ENCODE peak calls at places on chromosomes 2 and 18, in six cellular contexts. U is OCI-LY7, W is esophagus squamous epithelium, A is lower lobe of right lung, X is brain microvascular endothelial cell, Z is right atrium auricular region. I is an unnamed sample. For H3K36me3, the result is how much of the 10 kb centered on the place peaks cover.

GRCh38 chr18:10113156-10114022 is 199.6 kb downstream of the VAPA start:
- DNase-seq in U (no peak), W (no peak), A (no peak), X (no peak), Z (no peak), I (no peak)

GRCh38 chr18:63290456-63291200 is 28.9 kb downstream of the BCL2 start:
- DNase-seq in U (no peak), W (no peak), A (no peak), X (no peak), Z (peak), I (no peak)

GRCh38 chr2:37623409-37623808 is 48.0 kb downstream of the CDC42EP3 start:
- DNase-seq in U (no peak), W (no peak), A (no peak), X (no peak), Z (no peak), I (no peak)

GRCh38 chr2:233466991-233467603 is 99.5 kb downstream of the USP40 start:
- DNase-seq in U (no peak), W (no peak), A (peak), X (no peak), Z (no peak), I (no peak)

GRCh38 chr2:64945973-64946736 is 43.0 kb upstream of the SLC1A4 start:
- DNase-seq in U (peak), W (peak), A (peak), X (peak), Z (no peak), I (no peak)

GRCh38 chr2:82998770-82999169 is 1460.3 kb downstream of the SUCLG1 start:
- DNase-seq in U (no peak), W (no peak), A (no peak), X (no peak), Z (no peak), I (no peak)

GRCh38 chr2:2704380-2705093 is 373.5 kb upstream of the MYT1L start:
- DNase-seq in U (no peak), W (no peak), A (no peak), X (no peak), Z (no peak), I (no peak)

GRCh38 chr18:61742555-61743429 is 150.0 kb downstream of the RNF152 start:
- DNase-seq in U (no peak), W (no peak), A (no peak), X (no peak), Z (no peak), I (no peak)

GRCh38 chr2:25236736-25237135 is 68.4 kb upstream of the POMC start:
- DNase-seq in U (no peak), W (no peak), A (no peak), X (no peak), Z (no peak), I (no peak)
- H3K36me3 ChIP-seq in U (under half), W (half or more), A (half or more), X (under half), Z (half or more), I (under half)

GRCh38 chr2:126777620-126777978 is 121.1 kb upstream of the TEX51 start:
- DNase-seq in U (no peak), W (no peak), A (no peak), X (no peak), Z (no peak), I (no peak)
- TF ChIP-seq CTCF in U (peak), W (no peak), A (no peak), X (no peak), Z (no peak), I (no peak)

DNA sequence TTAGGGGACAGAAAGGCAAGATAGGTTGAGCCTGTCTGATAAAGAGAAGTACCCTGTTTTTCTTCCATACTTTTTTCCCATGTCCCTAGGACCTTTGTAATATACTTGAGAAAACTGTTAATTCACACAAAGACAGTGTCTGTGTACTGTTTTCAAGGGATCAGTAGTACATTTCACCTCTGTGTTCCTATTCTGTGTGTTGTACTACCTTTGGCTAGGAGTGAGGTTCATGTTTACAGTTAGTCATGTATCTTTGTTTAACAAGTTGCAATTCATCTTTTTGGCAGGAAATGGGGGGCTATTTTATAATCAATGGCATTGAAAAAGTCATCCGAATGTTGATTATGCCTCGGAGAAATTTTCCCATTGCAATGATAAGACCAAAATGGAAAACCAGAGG is 6.7 kb downstream of the POLR1B start:
- DNase-seq in U (no peak), W (no peak), A (no peak), X (no peak), Z (no peak), I (no peak)
- H3K36me3 ChIP-seq in U (half or more), W (half or more), A (half or more), X (under half), Z (half or more), I (under half)

GRCh38 chr2:230798769-230799399 is 65.9 kb upstream of the ITM2C start:
- DNase-seq in U (peak), W (no peak), A (no peak), X (peak), Z (no peak), I (no peak)
- TF ChIP-seq CTCF in U (peak), W (peak), A (peak), X (peak), Z (peak), I (peak)

GRCh38 chr2:99404039-99404799 is 67.0 kb downstream of the EIF5B start:
- DNase-seq in U (no peak), W (no peak), A (no peak), X (no peak), Z (no peak), I (no peak)
- H3K36me3 ChIP-seq in U (half or more), W (half or more), A (half or more), X (half or more), Z (half or more), I (under half)

GRCh38 chr18:623760-624620 is 27.2 kb downstream of the CLUL1 start:
- DNase-seq in U (peak), W (no peak), A (peak), X (peak), Z (no peak), I (peak)

GRCh38 chr18:631560-631959 is 25.9 kb upstream of the TYMS start:
- DNase-seq in U (no peak), W (no peak), A (no peak), X (no peak), Z (no peak), I (no peak)

GRCh38 chr18:634551-635045 is 22.9 kb upstream of the TYMS start:
- DNase-seq in U (no peak), W (no peak), A (no peak), X (no peak), Z (no peak), I (no peak)

GRCh38 chr18:627211-627610 is 30.2 kb upstream of the TYMS start:
- DNase-seq in U (no peak), W (no peak), A (no peak), X (no peak), Z (no peak), I (no peak)

DNA sequence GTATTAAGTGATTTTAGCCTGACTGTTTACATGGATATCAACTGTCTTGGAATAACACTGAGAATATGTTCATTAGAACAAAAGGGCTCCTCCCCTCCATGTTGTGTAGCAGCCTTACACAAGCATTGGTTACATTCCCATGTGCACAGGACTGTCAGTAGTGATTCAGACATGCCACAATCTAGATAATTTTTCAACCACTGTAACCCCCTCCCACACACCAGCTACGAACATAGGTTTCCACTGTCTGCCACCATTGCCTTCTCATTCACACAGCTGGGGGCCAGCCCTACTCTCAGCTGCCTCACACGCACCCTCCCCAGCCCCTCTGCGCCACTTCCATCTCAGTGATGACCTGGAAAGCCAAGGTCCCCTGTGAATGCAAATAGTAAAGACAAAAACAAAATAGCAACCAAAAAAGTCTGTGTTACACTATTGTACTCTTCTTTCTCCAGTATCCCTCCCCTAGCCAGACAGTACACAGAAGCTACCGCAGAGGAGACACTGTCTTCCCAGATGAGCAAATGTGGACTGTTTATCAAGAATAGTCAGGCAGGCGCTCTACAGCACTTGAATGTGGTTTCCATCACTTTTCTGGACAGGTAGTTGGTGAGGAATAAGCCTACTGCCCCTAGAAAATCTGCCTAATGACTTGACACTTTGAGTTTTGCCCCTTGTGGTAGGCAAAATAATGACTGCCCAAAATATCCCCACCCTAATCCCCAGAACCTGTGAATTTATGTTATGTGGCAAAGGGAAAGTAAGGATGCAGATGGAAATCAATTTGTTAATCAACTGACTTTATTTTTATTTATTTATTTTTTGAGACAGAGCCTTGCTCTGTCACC is 27.9 kb upstream of the TYMS start:
- DNase-seq in U (no peak), W (no peak), A (no peak), X (peak), Z (no peak), I (no peak)
- TF ChIP-seq CTCF in U (peak), W (no peak), A (no peak), X (peak), Z (no peak), I (peak)

GRCh38 chr2:86087936-86088850 is 17.5 kb downstream of the POLR1A start:
- DNase-seq in U (no peak), W (no peak), A (no peak), X (no peak), Z (peak), I (no peak)
- H3K36me3 ChIP-seq in U (half or more), W (half or more), A (half or more), X (under half), Z (half or more), I (under half)

DNA sequence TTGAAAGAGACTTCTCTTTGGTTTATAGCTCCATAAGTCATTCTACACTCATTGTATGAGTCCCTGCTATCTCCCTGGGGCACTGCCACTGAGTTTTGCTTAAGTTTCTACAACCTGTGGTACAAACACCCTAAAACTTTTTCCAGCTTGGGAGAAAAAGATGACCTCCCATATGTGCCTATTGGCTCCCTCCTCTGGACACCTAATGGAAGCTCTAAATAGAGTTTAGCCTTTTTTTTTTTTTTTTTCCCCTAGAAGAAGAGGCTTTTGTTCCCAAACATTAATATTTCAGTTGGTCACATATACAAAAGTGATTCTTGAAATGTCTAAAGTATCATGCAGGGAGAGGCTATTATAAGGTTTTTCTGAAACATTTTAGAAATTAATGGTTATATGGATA is 547.2 kb upstream of the TMEFF2 start:
- DNase-seq in U (no peak), W (no peak), A (no peak), X (no peak), Z (no peak), I (no peak)
- TF ChIP-seq CTCF in U (peak), W (no peak), A (no peak), X (peak), Z (no peak), I (peak)

GRCh38 chr2:57806449-57806968 is 240.1 kb upstream of the VRK2 start:
- DNase-seq in U (no peak), W (no peak), A (no peak), X (no peak), Z (no peak), I (no peak)

GRCh38 chr2:57804971-57805370 is 241.6 kb upstream of the VRK2 start:
- DNase-seq in U (no peak), W (no peak), A (no peak), X (no peak), Z (no peak), I (no peak)

GRCh38 chr2:57798346-57798745 is 248.3 kb upstream of the VRK2 start:
- DNase-seq in U (no peak), W (no peak), A (no peak), X (no peak), Z (no peak), I (no peak)

GRCh38 chr2:57796527-57796926 is 250.1 kb upstream of the VRK2 start:
- DNase-seq in U (no peak), W (no peak), A (no peak), X (no peak), Z (no peak), I (no peak)

DNA sequence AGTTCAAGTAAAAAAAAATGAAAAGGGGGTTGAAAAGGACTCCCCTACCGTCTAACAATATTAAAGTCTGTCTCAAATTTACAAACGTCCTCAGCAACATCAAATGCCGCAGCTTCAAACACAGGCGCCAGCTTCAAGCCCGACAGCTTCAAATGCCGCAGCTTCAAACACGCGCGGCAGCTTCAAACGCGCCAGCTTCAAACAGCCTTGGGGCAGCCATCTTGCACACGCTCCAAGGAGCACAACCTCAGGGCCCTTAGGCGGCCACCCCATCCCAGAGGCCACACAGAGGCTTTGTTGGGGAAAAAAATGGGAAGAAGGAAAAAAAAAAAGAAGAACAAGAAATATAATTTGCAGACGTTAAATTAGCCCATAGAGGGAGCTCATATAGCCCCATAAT is 244.4 kb upstream of the VRK2 start:
- DNase-seq in U (no peak), W (no peak), A (no peak), X (no peak), Z (no peak), I (no peak)
- H3K36me3 ChIP-seq in U (under half), W (under half), A (under half), X (under half), Z (under half), I (under half)